ENCODE peak calls at places on chromosomes 4 and X, in eight cellular contexts. R is spleen, H is upper lobe of left lung, Y is HCT116, A is stomach, Q is suprapubic skin, X is GM12878, J is breast epithelium. D is an unnamed sample.

GRCh38 chr4:93788712-93789111 is 39.8 kb upstream of the ATOH1 start:
- DNase-seq in R (no peak), H (no peak), Y (peak), A (no peak), Q (no peak), X (no peak), J (no peak), D (no peak)

GRCh38 chr4:112593438-112594133 is 43.1 kb downstream of the ZGRF1 start:
- DNase-seq in R (no peak), H (no peak), Y (no peak), A (no peak), Q (no peak), X (peak), J (no peak), D (no peak)

GRCh38 chrX:71111141-71111843 is at the start of gene IL2RG:
- DNase-seq in R (peak), H (peak), Y (no peak), A (peak), Q (no peak), X (peak), J (no peak), D (no peak)

GRCh38 chrX:793216-793770 is 162.7 kb downstream of the SHOX start:
- DNase-seq in R (no peak), H (no peak), Y (no peak), A (no peak), Q (no peak), X (no peak), J (no peak), D (peak)

GRCh38 chr4:73735231-73735630 is 5.1 kb upstream of the CXCL8 start:
- DNase-seq in R (no peak), H (no peak), Y (no peak), A (no peak), Q (no peak), X (peak), J (no peak), D (no peak)

GRCh38 chrX:50211510-50211909 is 6.9 kb downstream of the CCNB3 start:
- DNase-seq in R (no peak), H (no peak), Y (no peak), A (no peak), Q (no peak), X (no peak), J (no peak), D (no peak)

GRCh38 chrX:24081661-24082154 is 27.0 kb downstream of the EIF2S3 start:
- DNase-seq in R (peak), H (peak), Y (peak), A (peak), Q (no peak), X (no peak), J (peak), D (no peak)

GRCh38 chr4:156503119-156503518 is 468.5 kb downstream of the PDGFC start:
- DNase-seq in R (no peak), H (no peak), Y (no peak), A (no peak), Q (no peak), X (no peak), J (no peak), D (no peak)

GRCh38 chr4:167222098-167222497 is 12.2 kb downstream of the SPOCK3 start:
- DNase-seq in R (no peak), H (no peak), Y (no peak), A (no peak), Q (no peak), X (peak), J (no peak), D (no peak)

GRCh38 chrX:34848281-34848680 is 94.3 kb upstream of the FAM47B start:
- DNase-seq in R (no peak), H (no peak), Y (no peak), A (no peak), Q (no peak), X (no peak), J (no peak), D (no peak)

DNA sequence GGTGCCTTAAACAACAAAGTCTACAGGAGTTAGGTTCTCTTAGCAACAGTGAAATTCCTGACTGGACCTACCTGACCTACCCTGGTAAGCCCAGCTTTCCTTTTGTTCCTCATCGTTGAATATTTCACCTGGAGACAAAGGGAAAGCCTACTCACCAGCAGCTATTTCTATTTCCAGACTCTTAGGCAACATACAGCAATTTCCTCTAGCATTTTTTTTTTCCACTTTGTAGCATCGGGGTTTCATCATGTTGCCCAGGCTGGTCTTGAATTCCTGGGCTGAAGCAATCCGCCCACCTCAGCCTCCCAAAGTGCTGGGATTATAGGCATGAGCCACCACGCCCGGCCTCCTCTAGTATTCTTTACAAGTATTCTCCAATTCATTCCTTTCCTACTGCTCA is 6.8 kb upstream of the S100G start:
- DNase-seq in R (no peak), H (no peak), Y (no peak), A (no peak), Q (no peak), X (no peak), J (no peak), D (no peak)
- H3K27ac ChIP-seq in R (no peak), H (no peak), Y (no peak), A (no peak), Q (no peak), X (no peak), J (no peak), D (no peak)

DNA sequence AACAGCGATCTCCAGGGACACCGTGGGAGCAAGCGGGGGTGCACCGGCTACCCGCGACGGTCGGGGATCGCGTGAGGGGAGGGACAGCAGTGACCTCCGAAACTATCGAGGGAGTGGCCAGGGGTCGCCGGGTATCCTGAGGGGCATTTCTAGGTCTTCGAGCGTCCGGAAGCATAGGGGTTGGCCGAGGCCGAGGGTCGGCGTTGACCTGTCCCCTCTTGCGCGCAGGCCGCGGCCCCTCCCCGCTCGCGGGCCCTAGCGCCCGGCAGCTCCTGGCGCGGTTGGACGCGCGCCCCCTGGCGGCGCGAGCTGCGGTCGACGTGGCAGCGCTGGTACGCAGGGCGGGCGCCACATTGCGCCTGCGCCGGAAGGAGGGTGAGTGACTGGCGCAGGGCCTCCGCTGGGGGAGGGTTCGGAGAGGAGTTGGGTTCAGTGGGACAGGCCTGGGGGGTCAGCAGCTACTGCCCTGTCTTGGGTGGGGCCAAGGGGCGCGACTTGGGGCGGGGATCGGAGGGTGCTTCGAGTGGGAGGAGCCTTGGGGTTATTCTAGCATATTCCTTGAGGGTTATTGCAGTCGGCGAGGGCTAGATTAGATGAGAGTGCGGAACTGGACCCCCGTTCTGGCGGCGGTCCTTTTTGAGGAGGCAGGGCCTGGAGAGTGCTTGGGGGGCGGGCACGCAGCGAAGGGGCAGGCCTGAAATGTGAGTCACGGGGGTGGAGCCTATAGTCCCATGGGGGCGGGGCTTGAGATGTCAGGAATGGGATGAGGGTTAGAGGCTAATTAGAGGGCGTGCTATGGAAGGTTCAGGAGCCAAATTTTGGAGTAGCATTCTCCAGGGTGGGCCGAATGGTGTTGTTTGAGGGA is 1.2 kb downstream of the MAGIX start:
- DNase-seq in R (peak), H (peak), Y (peak), A (peak), Q (peak), X (peak), J (peak), D (no peak)
- TF ChIP-seq POLR2A in R (no peak), H (peak), Y (peak), A (no peak), Q (peak), X (peak), J (no peak), D (peak)

DNA sequence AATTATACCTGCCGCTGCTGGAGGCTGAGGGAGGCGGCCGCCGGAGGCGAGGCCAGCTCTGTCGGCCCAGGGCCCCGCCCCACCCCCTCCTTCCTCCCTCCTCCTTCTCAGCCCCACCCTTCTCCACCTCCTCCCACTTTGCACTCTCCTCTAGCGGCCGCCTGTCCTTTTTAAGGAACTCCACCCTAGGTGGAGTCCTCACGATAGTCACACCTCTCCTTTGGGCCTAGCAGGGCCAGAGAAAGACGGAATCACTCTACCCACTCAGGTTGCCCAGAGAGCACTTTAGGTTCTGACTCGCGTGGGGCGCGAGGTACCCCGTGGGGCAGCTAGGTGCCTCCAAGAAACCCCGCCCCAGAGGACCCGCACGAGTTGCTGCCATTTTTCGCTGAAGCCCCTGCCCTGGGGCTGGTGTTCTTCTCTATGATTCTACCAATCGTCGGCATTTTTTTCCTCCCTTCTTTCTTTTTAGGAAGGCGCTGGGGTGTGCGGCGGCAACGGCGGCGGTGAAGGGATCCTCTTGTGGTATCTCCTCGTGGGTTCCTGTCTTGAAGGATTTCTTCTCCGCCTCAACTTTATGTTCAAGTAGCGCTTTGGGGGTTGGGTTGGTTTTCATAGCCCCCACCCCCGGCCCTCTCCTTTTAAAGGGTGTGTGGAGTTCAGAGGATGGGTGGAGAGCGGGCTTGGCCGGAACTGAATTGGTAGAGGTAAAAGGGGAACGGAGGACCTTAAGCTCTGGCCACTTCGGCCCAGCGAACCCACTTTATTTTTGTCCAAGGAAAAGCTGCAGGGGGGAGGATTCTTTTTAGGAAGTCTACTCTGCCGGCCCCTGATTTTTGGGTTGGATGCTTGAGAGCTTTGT is at the start of gene KLF8:
- DNase-seq in R (no peak), H (peak), Y (peak), A (peak), Q (peak), X (no peak), J (peak), D (no peak)
- TF ChIP-seq POLR2AphosphoS5 in R (peak), H (no peak), Y (no peak), A (no peak), Q (no peak), X (no peak), J (peak), D (peak)

GRCh38 chr4:152299553-152299952 is 236.3 kb downstream of the FBXW7 start:
- DNase-seq in R (no peak), H (no peak), Y (no peak), A (no peak), Q (no peak), X (no peak), J (no peak), D (no peak)

GRCh38 chr4:152304220-152304619 is 231.7 kb downstream of the FBXW7 start:
- DNase-seq in R (no peak), H (no peak), Y (no peak), A (no peak), Q (no peak), X (peak), J (no peak), D (no peak)

GRCh38 chr4:152301381-152301780 is 234.5 kb downstream of the FBXW7 start:
- DNase-seq in R (no peak), H (no peak), Y (no peak), A (no peak), Q (no peak), X (no peak), J (no peak), D (no peak)
- H3K27ac ChIP-seq in R (no peak), H (no peak), Y (no peak), A (no peak), Q (no peak), X (no peak), J (no peak), D (no peak)

DNA sequence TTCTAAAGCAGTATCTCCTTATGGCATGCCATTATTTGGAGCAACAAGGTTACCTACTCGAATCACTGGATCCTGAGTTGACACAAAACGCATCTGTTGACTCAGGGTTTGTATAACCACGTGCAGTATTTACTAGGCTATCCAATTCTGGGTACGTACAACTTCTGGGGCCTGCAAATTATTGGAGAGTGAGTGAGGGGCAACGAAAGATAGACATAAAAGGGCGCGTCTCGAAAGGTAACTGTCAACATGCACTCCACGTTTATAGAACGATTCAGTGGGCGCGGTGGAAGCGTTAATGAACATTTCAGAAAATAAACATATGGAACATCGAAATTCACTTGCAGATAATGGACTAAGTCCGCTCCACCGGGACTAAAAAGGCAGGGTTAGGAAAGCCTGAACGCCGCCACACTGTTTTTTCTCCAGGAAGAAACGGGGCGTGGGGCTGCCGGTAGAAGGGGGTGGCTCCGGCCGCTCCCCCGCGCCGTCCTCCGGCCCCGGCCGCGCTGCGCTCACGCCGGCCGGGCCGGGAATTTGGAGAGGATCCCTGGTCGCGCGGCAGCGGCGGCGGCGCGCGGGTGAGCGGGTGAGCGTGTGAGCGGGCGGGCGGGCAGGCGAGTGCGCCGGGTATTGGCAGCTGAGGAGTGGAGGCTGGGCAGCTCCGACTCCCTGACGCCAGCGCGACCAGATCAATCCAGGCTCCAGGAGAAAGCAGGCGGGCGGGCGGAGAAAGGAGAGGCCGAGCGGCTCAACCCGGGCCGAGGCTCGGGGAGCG is at the start of gene SMAD1:
- DNase-seq in R (peak), H (peak), Y (peak), A (peak), Q (peak), X (no peak), J (peak), D (no peak)
- TF ChIP-seq POLR2A in R (no peak), H (peak), Y (no peak), A (no peak), Q (no peak), X (peak), J (no peak), D (no peak)

DNA sequence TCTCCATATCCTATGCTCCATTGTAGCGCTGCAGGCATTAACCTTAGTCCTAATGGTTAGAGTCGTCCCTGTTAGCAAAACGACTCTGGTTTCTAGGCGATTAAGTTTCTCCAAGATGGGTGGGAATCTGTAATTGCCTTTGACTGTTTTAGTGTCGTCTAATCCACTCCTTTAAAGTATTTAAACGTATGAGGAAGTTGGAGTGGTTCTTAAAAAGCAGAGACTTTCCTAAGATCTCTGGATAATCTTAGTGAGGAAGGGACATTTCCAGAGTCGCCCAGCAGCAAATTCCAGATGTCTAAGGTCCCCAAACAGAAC is 285 bp downstream of the MRPS18C start:
- DNase-seq in R (no peak), H (no peak), Y (no peak), A (no peak), Q (no peak), X (no peak), J (no peak), D (no peak)
- TF ChIP-seq POLR2AphosphoS5 in R (no peak), H (no peak), Y (no peak), A (no peak), Q (no peak), X (no peak), J (no peak), D (no peak)

GRCh38 chrX:25432396-25432795 is 416.6 kb upstream of the ARX start:
- DNase-seq in R (no peak), H (no peak), Y (no peak), A (no peak), Q (no peak), X (no peak), J (no peak), D (no peak)
- H3K27ac ChIP-seq in R (no peak), H (no peak), Y (no peak), A (no peak), Q (no peak), X (no peak), J (no peak), D (no peak)

DNA sequence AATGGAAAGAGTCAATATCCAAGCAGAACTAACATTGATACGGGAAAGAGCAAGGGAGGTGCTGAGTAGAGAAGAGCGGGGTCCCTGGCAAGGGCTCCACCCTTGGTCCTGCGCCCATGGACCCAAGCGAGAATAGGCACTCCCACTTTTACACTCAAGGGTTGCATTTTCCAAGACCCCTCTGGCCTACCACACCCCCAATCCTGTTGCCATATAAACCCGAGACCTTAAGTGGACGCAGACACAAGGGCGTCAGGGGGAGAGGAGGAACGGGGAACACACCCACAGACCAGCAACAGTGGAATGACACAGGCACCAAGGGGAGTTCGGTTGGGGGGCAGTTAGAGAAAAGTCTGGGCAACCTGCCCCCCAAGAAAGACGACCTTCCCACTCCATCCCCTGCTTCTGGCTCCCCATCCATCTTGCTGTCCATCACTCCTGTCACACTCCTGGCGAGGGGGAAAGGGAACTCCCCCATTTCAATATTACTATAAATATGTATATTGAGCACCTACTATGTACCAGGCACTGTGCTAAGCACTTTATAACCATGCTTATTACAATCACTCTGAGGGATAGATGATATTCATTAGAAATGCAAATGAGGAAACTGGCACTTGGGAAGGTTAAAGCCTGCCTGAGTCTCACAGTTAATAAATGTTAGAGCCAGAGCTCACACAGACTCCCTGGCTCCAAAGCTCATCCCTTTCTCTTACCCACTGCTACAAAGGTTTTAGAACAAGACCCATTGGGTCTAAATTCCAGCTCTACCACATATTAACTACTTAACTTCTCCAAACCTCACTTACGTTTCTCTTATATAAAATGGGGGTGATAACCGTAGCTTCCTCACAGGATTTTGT is 51.7 kb downstream of the SCD5 start:
- DNase-seq in R (peak), H (no peak), Y (no peak), A (no peak), Q (no peak), X (no peak), J (no peak), D (no peak)
- TF ChIP-seq POLR2A in R (no peak), H (no peak), Y (no peak), A (no peak), Q (no peak), X (no peak), J (no peak), D (no peak)

GRCh38 chrX:51857159-51857733 is 36.2 kb upstream of the MAGED1 start:
- DNase-seq in R (no peak), H (no peak), Y (no peak), A (no peak), Q (no peak), X (no peak), J (no peak), D (no peak)

GRCh38 chrX:51855698-51856097 is 37.7 kb upstream of the MAGED1 start:
- DNase-seq in R (no peak), H (no peak), Y (no peak), A (no peak), Q (no peak), X (no peak), J (no peak), D (no peak)

GRCh38 chrX:51866156-51866555 is 27.3 kb upstream of the MAGED1 start:
- DNase-seq in R (no peak), H (no peak), Y (no peak), A (no peak), Q (no peak), X (no peak), J (no peak), D (no peak)

GRCh38 chrX:51862920-51863319 is 30.5 kb upstream of the MAGED1 start:
- DNase-seq in R (no peak), H (no peak), Y (no peak), A (no peak), Q (no peak), X (no peak), J (no peak), D (no peak)

GRCh38 chrX:51860679-51861078 is 32.7 kb upstream of the MAGED1 start:
- DNase-seq in R (no peak), H (no peak), Y (peak), A (no peak), Q (no peak), X (no peak), J (no peak), D (no peak)
- TF ChIP-seq POLR2AphosphoS5 in R (no peak), H (no peak), Y (no peak), A (no peak), Q (no peak), X (no peak), J (no peak), D (no peak)

GRCh38 chrX:154019061-154019621 is 561 bp downstream of the IRAK1 start:
- DNase-seq in R (no peak), H (no peak), Y (no peak), A (no peak), Q (no peak), X (no peak), J (no peak), D (no peak)
- H3K27ac ChIP-seq in R (peak), H (peak), Y (peak), A (peak), Q (peak), X (peak), J (peak), D (peak)

D was measured in vagina.